ENCODE peak calls at places on chromosomes 11 and 22, in nine cellular contexts. U is right cardiac atrium; X is posterior cingulate gyrus; L is Calu3; Y is foreskin fibroblast; N is pancreas; V is activated CD4-positive, alpha-beta T cell treated with anti-CD3 and anti-CD28 coated beads for 48 hours; I is heart right ventricle; R is T-helper 9 cell. E is an unnamed sample.

GRCh38 chr11:109309153-109309552 is 112.8 kb upstream of the C11orf87 start:
- DNase-seq in U (no peak), X (no peak), L (no peak), Y (peak), N (no peak), V (no peak), I (no peak), R (no peak), E (peak)

GRCh38 chr11:107713009-107713408 is 1.2 kb upstream of the SLN start:
- DNase-seq in U (no peak), X (no peak), L (no peak), Y (no peak), N (no peak), V (no peak), I (no peak), R (no peak), E (no peak)

GRCh38 chr11:96388891-96389603 is 665 bp downstream of the CCDC82 start:
- DNase-seq in U (no peak), X (peak), L (no peak), Y (no peak), N (no peak), V (no peak), I (no peak), R (no peak), E (peak)

GRCh38 chr11:23192256-23192655 is 332.0 kb upstream of the CCDC179 start:
- DNase-seq in U (no peak), X (no peak), L (no peak), Y (no peak), N (no peak), V (no peak), I (no peak), R (no peak), E (peak)

GRCh38 chr11:1568451-1568911 is 3.6 kb downstream of the DUSP8 start:
- DNase-seq in U (peak), X (no peak), L (no peak), Y (no peak), N (peak), V (no peak), I (no peak), R (no peak), E (no peak)

GRCh38 chr11:35558468-35558867 is 33.1 kb upstream of the PAMR1 start:
- DNase-seq in U (no peak), X (no peak), L (no peak), Y (no peak), N (no peak), V (no peak), I (peak), R (no peak), E (peak)

GRCh38 chr22:30017375-30017774 is 62.9 kb upstream of the HORMAD2 start:
- DNase-seq in U (no peak), X (no peak), L (no peak), Y (peak), N (no peak), V (no peak), I (no peak), R (no peak), E (peak)

GRCh38 chr11:27861706-27862430 is 161.6 kb upstream of the BDNF start:
- DNase-seq in U (no peak), X (no peak), L (no peak), Y (peak), N (no peak), V (no peak), I (no peak), R (no peak), E (peak)

GRCh38 chr11:19919050-19919561 is 206.5 kb downstream of the NAV2 start:
- DNase-seq in U (no peak), X (no peak), L (peak), Y (peak), N (peak), V (no peak), I (peak), R (no peak), E (peak)

GRCh38 chr11:46387919-46388618 is 3.5 kb downstream of the CHRM4 start:
- DNase-seq in U (peak), X (peak), L (no peak), Y (no peak), N (no peak), V (no peak), I (no peak), R (no peak), E (no peak)

GRCh38 chr11:126992065-126992803 is 8.3 kb downstream of the KIRREL3 start:
- DNase-seq in U (no peak), X (no peak), L (no peak), Y (peak), N (no peak), V (no peak), I (no peak), R (no peak), E (peak)

GRCh38 chr11:8008212-8008611 is 21.1 kb downstream of the EIF3F start:
- DNase-seq in U (no peak), X (no peak), L (no peak), Y (no peak), N (no peak), V (no peak), I (no peak), R (no peak), E (no peak)

GRCh38 chr11:122441702-122442092 is 213.8 kb upstream of the UBASH3B start:
- DNase-seq in U (no peak), X (no peak), L (no peak), Y (no peak), N (no peak), V (no peak), I (no peak), R (no peak), E (peak)

GRCh38 chr11:111977141-111978027 is 40.2 kb downstream of the DIXDC1 start:
- DNase-seq in U (peak), X (peak), L (peak), Y (peak), N (peak), V (peak), I (peak), R (peak), E (peak)

GRCh38 chr11:93089474-93090102 is 108.2 kb downstream of the SLC36A4 start:
- DNase-seq in U (no peak), X (no peak), L (peak), Y (peak), N (no peak), V (no peak), I (no peak), R (no peak), E (peak)

GRCh38 chr11:112118176-112118575 is 31.5 kb downstream of the SDHD start:
- DNase-seq in U (no peak), X (no peak), L (no peak), Y (no peak), N (no peak), V (peak), I (no peak), R (no peak), E (no peak)

GRCh38 chr11:117220568-117220967 is 11.3 kb downstream of the PCSK7 start:
- DNase-seq in U (peak), X (peak), L (no peak), Y (no peak), N (no peak), V (no peak), I (peak), R (no peak), E (no peak)

GRCh38 chr22:21693333-21693998 is 27.7 kb downstream of the PPIL2 start:
- DNase-seq in U (peak), X (no peak), L (no peak), Y (no peak), N (no peak), V (no peak), I (no peak), R (no peak), E (no peak)

GRCh38 chr11:38005597-38005996 is 1407.6 kb upstream of the RAG2 start:
- DNase-seq in U (no peak), X (no peak), L (no peak), Y (peak), N (no peak), V (no peak), I (no peak), R (no peak), E (peak)

GRCh38 chr22:48579915-48580279 is 1247.8 kb downstream of the BRD1 start:
- DNase-seq in U (peak), X (no peak), L (no peak), Y (no peak), N (no peak), V (no peak), I (no peak), R (no peak), E (no peak)